ENCODE peak calls at places on chromosomes 5 and 9, in eight cellular contexts. E is adrenal gland, D is A549, P is body of pancreas, F is ovary, B is transverse colon, G is K562, L is vagina. Q is an unnamed sample.

GRCh38 chr5:123813937-123814624 is 302.1 kb downstream of the CSNK1G3 start:
- DNase-seq in B (no peak), F (no peak), E (no peak), L (no peak), D (no peak), P (no peak), G (no peak), Q (no peak)

GRCh38 chr9:71736236-71736635 is 32.1 kb downstream of the CEMIP2 start:
- DNase-seq in F (no peak), D (no peak), P (no peak), L (no peak), B (no peak), G (no peak), E (no peak), Q (no peak)

GRCh38 chr5:140111043-140111858 is 2.7 kb upstream of the PURA start:
- DNase-seq in E (no peak), F (no peak), D (no peak), G (peak; percentile 43), P (no peak), B (no peak), L (no peak), Q (no peak)

GRCh38 chr5:69512740-69513260 is 20.2 kb downstream of the OCLN start:
- DNase-seq in D (no peak), P (no peak), E (no peak), L (no peak), F (no peak), B (no peak), G (no peak), Q (no peak)

GRCh38 chr9:4792572-4793411 is at the start of gene RCL1:
- DNase-seq in D (peak; percentile 92), E (peak; percentile 97), B (peak; percentile 97), G (peak; percentile 95), P (peak; percentile 95), L (no peak), F (peak; percentile 98), Q (peak; percentile 97)

GRCh38 chr5:95915999-95916686 is 45.5 kb downstream of the ELL2 start:
- DNase-seq in E (no peak), B (no peak), G (no peak), F (no peak), L (no peak), P (no peak), D (no peak), Q (no peak)

GRCh38 chr9:13904311-13904710 is 409.6 kb downstream of the NFIB start:
- DNase-seq in G (no peak), D (no peak), E (no peak), L (no peak), B (no peak), F (no peak), P (no peak), Q (no peak)

GRCh38 chr9:16258708-16259107 is 611.8 kb downstream of the BNC2 start:
- DNase-seq in G (no peak), L (no peak), F (no peak), B (no peak), P (no peak), E (no peak), D (no peak), Q (no peak)

GRCh38 chr9:125747765-125748510 is 765 bp downstream of the PBX3 start:
- DNase-seq in L (no peak), G (peak; percentile 23), B (peak; percentile 42), D (peak; percentile 44), P (peak; percentile 32), F (peak; percentile 62), E (peak; percentile 52), Q (peak; percentile 64)

GRCh38 chr5:88660947-88661869 is 221.8 kb downstream of the MEF2C start:
- DNase-seq in D (peak; percentile 87), B (peak; percentile 60), G (peak; percentile 79), P (no peak), E (peak; percentile 96), F (peak; percentile 78), L (no peak), Q (peak; percentile 50)

GRCh38 chr9:114308361-114308950 is 14.4 kb upstream of the ORM1 start:
- DNase-seq in D (no peak), E (no peak), F (no peak), P (peak; percentile 9), L (peak; percentile 52), G (no peak), B (no peak), Q (no peak)

GRCh38 chr9:96418074-96418919 is at the start of gene ZNF367:
- DNase-seq in F (peak; percentile 97), L (no peak), P (peak; percentile 97), D (peak; percentile 79), B (peak; percentile 98), E (peak; percentile 98), G (peak; percentile 96), Q (peak; percentile 98)

GRCh38 chr9:129321511-129322021 is 143.5 kb upstream of the IER5L start:
- DNase-seq in G (no peak), E (no peak), B (no peak), F (peak; percentile 46), D (no peak), L (no peak), P (peak; percentile 11), Q (no peak)

GRCh38 chr9:129322022-129322621 is 144.1 kb upstream of the IER5L start:
- DNase-seq in B (peak; percentile 6), G (no peak), E (no peak), D (no peak), L (no peak), P (peak; percentile 7), F (peak; percentile 48), Q (no peak)

GRCh38 chr9:129319076-129319937 is 141.2 kb upstream of the IER5L start:
- DNase-seq in P (peak; percentile 10), F (peak; percentile 61), B (no peak), E (no peak), G (peak; percentile 1), L (no peak), D (no peak), Q (no peak)

GRCh38 chr9:129319938-129320481 is 141.9 kb upstream of the IER5L start:
- DNase-seq in P (peak; percentile 12), E (no peak), D (no peak), G (peak; percentile 2), L (no peak), B (no peak), F (no peak), Q (no peak)

GRCh38 chr9:129320575-129321311 is 142.7 kb upstream of the IER5L start:
- DNase-seq in G (peak; percentile 59), P (peak; percentile 41), F (peak; percentile 84), D (no peak), L (no peak), E (peak; percentile 77), B (peak; percentile 48), Q (no peak)
- TF ChIP-seq POLR2A in G (no peak), P (peak; percentile 45), F (no peak), D (no peak), L (no peak), E (peak; percentile 49), B (peak; percentile 54), Q (no peak)

DNA sequence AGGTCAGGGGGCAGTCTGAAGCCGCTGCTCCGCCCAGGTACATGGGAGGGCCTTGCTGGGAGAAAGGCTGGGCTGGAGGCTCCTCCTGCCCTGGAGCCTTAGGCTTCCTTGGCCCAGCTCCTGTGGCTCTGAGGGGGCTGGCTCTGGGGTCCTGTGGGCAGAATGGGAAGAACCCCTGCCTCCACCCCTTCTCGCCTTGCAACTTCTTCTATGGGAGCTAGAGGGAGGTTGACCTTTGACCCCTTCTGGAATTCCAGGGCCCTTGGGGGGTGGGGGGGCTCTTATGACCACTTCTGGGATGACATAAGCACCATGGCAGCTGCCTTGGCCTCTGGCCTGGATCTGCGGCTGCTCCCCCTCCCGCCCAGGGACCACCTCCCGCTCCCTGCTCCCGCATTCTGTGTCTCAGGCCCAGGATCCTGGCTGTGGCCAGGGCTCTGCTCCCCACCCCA is 32.2 kb downstream of the IER5L start:
- DNase-seq in E (peak; percentile 35), G (no peak), F (peak; percentile 89), L (no peak), D (no peak), B (no peak), P (no peak), Q (no peak)
- TF ChIP-seq POLR2A in E (no peak), G (no peak), F (no peak), L (no peak), D (no peak), B (no peak), P (no peak), Q (no peak)

GRCh38 chr5:122067330-122067885 is 10.7 kb downstream of the LOX start:
- DNase-seq in B (no peak), E (no peak), G (no peak), F (no peak), D (no peak), P (no peak), L (no peak), Q (no peak)

GRCh38 chr5:122064992-122065391 is 13.1 kb downstream of the LOX start:
- DNase-seq in P (no peak), G (no peak), B (no peak), L (no peak), E (no peak), F (no peak), D (no peak), Q (no peak)

GRCh38 chr5:122062205-122062604 is 15.9 kb downstream of the LOX start:
- DNase-seq in B (no peak), F (no peak), L (no peak), P (no peak), G (no peak), D (no peak), E (no peak), Q (no peak)

DNA sequence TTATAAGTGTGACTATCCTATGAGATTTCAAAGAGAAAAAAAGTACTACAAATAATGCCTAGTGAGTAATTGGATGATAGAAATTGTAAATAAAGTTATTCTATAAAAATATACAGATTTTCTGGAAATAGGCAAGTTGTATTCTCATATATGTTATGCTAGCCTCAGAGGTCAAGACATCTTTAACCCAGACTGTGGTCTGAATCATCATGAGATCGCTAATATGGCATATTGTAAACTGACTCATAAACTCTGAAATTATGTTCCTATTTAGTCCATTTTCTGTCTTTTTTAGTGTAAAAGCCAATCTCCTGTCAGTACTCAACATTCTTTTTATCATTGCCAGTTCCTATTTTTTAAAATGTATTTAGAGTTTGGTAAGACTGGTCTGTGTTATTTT is 14.2 kb downstream of the LOX start:
- DNase-seq in B (no peak), L (no peak), G (no peak), F (no peak), D (no peak), E (no peak), P (no peak), Q (no peak)
- TF ChIP-seq POLR2A in B (no peak), L (no peak), G (no peak), F (no peak), D (no peak), E (no peak), P (no peak), Q (no peak)

GRCh38 chr9:137241490-137242328 is 622 bp downstream of the TUBB4B start:
- DNase-seq in D (no peak), P (peak; percentile 80), F (peak; percentile 77), L (no peak), B (peak; percentile 80), G (peak; percentile 83), E (peak; percentile 72), Q (peak; percentile 84)

GRCh38 chr9:137242329-137243204 is 1.5 kb downstream of the TUBB4B start:
- DNase-seq in L (no peak), F (no peak), B (no peak), P (no peak), E (no peak), D (no peak), G (no peak), Q (peak; percentile 69)

GRCh38 chr9:137245450-137246421 is 4.6 kb downstream of the TUBB4B start:
- DNase-seq in G (no peak), L (no peak), D (no peak), P (no peak), E (no peak), F (no peak), B (no peak), Q (no peak)

GRCh38 chr9:137244486-137245449 is 3.7 kb downstream of the TUBB4B start:
- DNase-seq in L (no peak), D (no peak), P (no peak), F (no peak), E (no peak), B (no peak), G (no peak), Q (no peak)

GRCh38 chr9:137243626-137244485 is 2.8 kb downstream of the TUBB4B start:
- DNase-seq in E (no peak), D (no peak), G (no peak), P (no peak), F (no peak), L (no peak), B (peak; percentile 52), Q (peak; percentile 66)
- TF ChIP-seq POLR2A in E (no peak), D (peak; percentile 40), G (peak; percentile 89), P (peak; percentile 54), F (no peak), L (no peak), B (peak; percentile 45), Q (peak; percentile 82)

Q was measured in erythroblast.